ENCODE peak calls at places on chromosome 9, in five cellular contexts. One of them, this sample, is unnamed.

GRCh38 chr9:98334796-98335195 is 79.3 kb upstream of the TBC1D2 start:
- DNase-seq in activated CD8-positive, alpha-beta T cell treated with anti-CD3 and anti-CD28 coated beads for 36 hours: no peak
- DNase-seq in left kidney: no peak
- DNase-seq in OCI-M1: peak
- DNase-seq in GM06990: no peak
- DNase-seq in this sample: no peak

GRCh38 chr9:86605303-86605702 is 251.1 kb upstream of the TUT7 start:
- DNase-seq in activated CD8-positive, alpha-beta T cell treated with anti-CD3 and anti-CD28 coated beads for 36 hours: no peak
- DNase-seq in left kidney: no peak
- DNase-seq in OCI-M1: no peak
- DNase-seq in GM06990: no peak
- DNase-seq in this sample: no peak

GRCh38 chr9:135765416-135765815 is 63.4 kb downstream of the KCNT1 start:
- DNase-seq in activated CD8-positive, alpha-beta T cell treated with anti-CD3 and anti-CD28 coated beads for 36 hours: no peak
- DNase-seq in left kidney: no peak
- DNase-seq in OCI-M1: no peak
- DNase-seq in GM06990: no peak
- DNase-seq in this sample: no peak

GRCh38 chr9:76932778-76933177 is 26.9 kb upstream of the PRUNE2 start:
- DNase-seq in activated CD8-positive, alpha-beta T cell treated with anti-CD3 and anti-CD28 coated beads for 36 hours: no peak
- DNase-seq in left kidney: peak
- DNase-seq in OCI-M1: no peak
- DNase-seq in GM06990: no peak
- DNase-seq in this sample: no peak

GRCh38 chr9:19619221-19619620 is 169.6 kb downstream of the SLC24A2 start:
- DNase-seq in activated CD8-positive, alpha-beta T cell treated with anti-CD3 and anti-CD28 coated beads for 36 hours: no peak
- DNase-seq in left kidney: no peak
- DNase-seq in OCI-M1: no peak
- DNase-seq in GM06990: no peak
- DNase-seq in this sample: no peak

GRCh38 chr9:30575691-30576090 is 1808.8 kb upstream of the ACO1 start:
- DNase-seq in activated CD8-positive, alpha-beta T cell treated with anti-CD3 and anti-CD28 coated beads for 36 hours: no peak
- DNase-seq in left kidney: no peak
- DNase-seq in OCI-M1: no peak
- DNase-seq in GM06990: peak
- DNase-seq in this sample: no peak

GRCh38 chr9:34405719-34406118 is 29.0 kb upstream of the MYORG start:
- DNase-seq in activated CD8-positive, alpha-beta T cell treated with anti-CD3 and anti-CD28 coated beads for 36 hours: no peak
- DNase-seq in left kidney: no peak
- DNase-seq in OCI-M1: no peak
- DNase-seq in GM06990: no peak
- DNase-seq in this sample: no peak

GRCh38 chr9:111730937-111731567 is 63.7 kb downstream of the SHOC1 start:
- DNase-seq in activated CD8-positive, alpha-beta T cell treated with anti-CD3 and anti-CD28 coated beads for 36 hours: no peak
- DNase-seq in left kidney: no peak
- DNase-seq in OCI-M1: no peak
- DNase-seq in GM06990: no peak
- DNase-seq in this sample: no peak

GRCh38 chr9:91898451-91899433 is 51.3 kb downstream of the ROR2 start:
- DNase-seq in activated CD8-positive, alpha-beta T cell treated with anti-CD3 and anti-CD28 coated beads for 36 hours: no peak
- DNase-seq in left kidney: peak
- DNase-seq in OCI-M1: no peak
- DNase-seq in GM06990: no peak
- DNase-seq in this sample: no peak

GRCh38 chr9:74284596-74284995 is 212.5 kb upstream of the RORB start:
- DNase-seq in activated CD8-positive, alpha-beta T cell treated with anti-CD3 and anti-CD28 coated beads for 36 hours: no peak
- DNase-seq in left kidney: no peak
- DNase-seq in OCI-M1: no peak
- DNase-seq in GM06990: no peak
- DNase-seq in this sample: no peak

GRCh38 chr9:79060726-79061125 is 511.0 kb upstream of the TLE4 start:
- DNase-seq in activated CD8-positive, alpha-beta T cell treated with anti-CD3 and anti-CD28 coated beads for 36 hours: no peak
- DNase-seq in left kidney: no peak
- DNase-seq in OCI-M1: no peak
- DNase-seq in GM06990: no peak
- DNase-seq in this sample: no peak

GRCh38 chr9:136848393-136849037 is 694 bp upstream of the PHPT1 start:
- DNase-seq in activated CD8-positive, alpha-beta T cell treated with anti-CD3 and anti-CD28 coated beads for 36 hours: peak
- DNase-seq in left kidney: peak
- DNase-seq in OCI-M1: peak
- DNase-seq in GM06990: no peak
- DNase-seq in this sample: no peak

GRCh38 chr9:126806336-126806735 is 1.5 kb downstream of the ZBTB43 start:
- DNase-seq in activated CD8-positive, alpha-beta T cell treated with anti-CD3 and anti-CD28 coated beads for 36 hours: no peak
- DNase-seq in left kidney: no peak
- DNase-seq in OCI-M1: no peak
- DNase-seq in GM06990: no peak
- DNase-seq in this sample: no peak

GRCh38 chr9:89923961-89924504 is 319.2 kb downstream of the GADD45G start:
- DNase-seq in activated CD8-positive, alpha-beta T cell treated with anti-CD3 and anti-CD28 coated beads for 36 hours: peak
- DNase-seq in left kidney: peak
- DNase-seq in OCI-M1: no peak
- DNase-seq in GM06990: no peak
- DNase-seq in this sample: no peak

GRCh38 chr9:125995706-125996105 is 248.5 kb downstream of the PBX3 start:
- DNase-seq in activated CD8-positive, alpha-beta T cell treated with anti-CD3 and anti-CD28 coated beads for 36 hours: no peak
- DNase-seq in left kidney: no peak
- DNase-seq in OCI-M1: no peak
- DNase-seq in GM06990: no peak
- DNase-seq in this sample: no peak

GRCh38 chr9:121966706-121967105 is 126.4 kb downstream of the TTLL11 start:
- DNase-seq in activated CD8-positive, alpha-beta T cell treated with anti-CD3 and anti-CD28 coated beads for 36 hours: no peak
- DNase-seq in left kidney: no peak
- DNase-seq in OCI-M1: no peak
- DNase-seq in GM06990: no peak
- DNase-seq in this sample: no peak

GRCh38 chr9:37523916-37524315 is 38.2 kb downstream of the POLR1E start:
- DNase-seq in activated CD8-positive, alpha-beta T cell treated with anti-CD3 and anti-CD28 coated beads for 36 hours: no peak
- DNase-seq in left kidney: no peak
- DNase-seq in OCI-M1: no peak
- DNase-seq in GM06990: no peak
- DNase-seq in this sample: no peak

GRCh38 chr9:121634329-121634784 is 17.1 kb upstream of the DAB2IP start:
- DNase-seq in activated CD8-positive, alpha-beta T cell treated with anti-CD3 and anti-CD28 coated beads for 36 hours: peak
- DNase-seq in left kidney: no peak
- DNase-seq in OCI-M1: no peak
- DNase-seq in GM06990: no peak
- DNase-seq in this sample: no peak

GRCh38 chr9:109026306-109026705 is 13.0 kb upstream of the CTNNAL1 start:
- DNase-seq in activated CD8-positive, alpha-beta T cell treated with anti-CD3 and anti-CD28 coated beads for 36 hours: no peak
- DNase-seq in left kidney: no peak
- DNase-seq in OCI-M1: no peak
- DNase-seq in GM06990: no peak
- DNase-seq in this sample: no peak

GRCh38 chr9:106784076-106784475 is 78.9 kb upstream of the ZNF462 start:
- DNase-seq in activated CD8-positive, alpha-beta T cell treated with anti-CD3 and anti-CD28 coated beads for 36 hours: no peak
- DNase-seq in left kidney: no peak
- DNase-seq in OCI-M1: no peak
- DNase-seq in GM06990: no peak
- DNase-seq in this sample: no peak

GRCh38 chr9:1580215-1580614 is 434.9 kb upstream of the SMARCA2 start:
- DNase-seq in activated CD8-positive, alpha-beta T cell treated with anti-CD3 and anti-CD28 coated beads for 36 hours: no peak
- DNase-seq in left kidney: no peak
- DNase-seq in OCI-M1: no peak
- DNase-seq in GM06990: no peak
- DNase-seq in this sample: no peak

GRCh38 chr9:134396258-134396742 is 70.0 kb downstream of the RXRA start:
- DNase-seq in activated CD8-positive, alpha-beta T cell treated with anti-CD3 and anti-CD28 coated beads for 36 hours: peak
- DNase-seq in left kidney: no peak
- DNase-seq in OCI-M1: no peak
- DNase-seq in GM06990: peak
- DNase-seq in this sample: peak

GRCh38 chr9:95078934-95079333 is 238.6 kb downstream of the FANCC start:
- DNase-seq in activated CD8-positive, alpha-beta T cell treated with anti-CD3 and anti-CD28 coated beads for 36 hours: no peak
- DNase-seq in left kidney: peak
- DNase-seq in OCI-M1: no peak
- DNase-seq in GM06990: no peak
- DNase-seq in this sample: no peak

GRCh38 chr9:131627846-131628820 is 82.8 kb downstream of the PRRT1B start:
- DNase-seq in activated CD8-positive, alpha-beta T cell treated with anti-CD3 and anti-CD28 coated beads for 36 hours: peak
- DNase-seq in left kidney: peak
- DNase-seq in OCI-M1: no peak
- DNase-seq in GM06990: no peak
- DNase-seq in this sample: no peak